ENCODE peak calls at places on chromosomes 12 and 14, in four cellular contexts. Q is GM04503, B is ELR, L is Daoy. E is an unnamed sample.

GRCh38 chr12:2803635-2804380 is 8.7 kb upstream of the ITFG2 start:
- DNase-seq in Q (no peak), B (no peak), L (no peak), E (no peak)

GRCh38 chr12:105920161-105920684 is 218.5 kb downstream of the NUAK1 start:
- DNase-seq in Q (no peak), B (no peak), L (no peak), E (no peak)

GRCh38 chr12:32161040-32161439 is 54.4 kb downstream of the BICD1 start:
- DNase-seq in Q (no peak), B (no peak), L (no peak), E (no peak)

GRCh38 chr12:94795520-94795919 is 145.2 kb upstream of the TMCC3 start:
- DNase-seq in Q (peak), B (peak), L (peak), E (peak)

GRCh38 chr14:21075719-21076437 is 5.8 kb downstream of the ARHGEF40 start:
- DNase-seq in Q (no peak), B (no peak), L (no peak), E (no peak)

GRCh38 chr12:124709722-124710656 is 142.6 kb upstream of the NCOR2 start:
- DNase-seq in Q (peak), B (peak), L (no peak), E (no peak)

GRCh38 chr12:13093850-13094225 is 9.6 kb downstream of the GSG1 start:
- DNase-seq in Q (no peak), B (no peak), L (no peak), E (no peak)

GRCh38 chr14:104171029-104171697 is 32.8 kb downstream of the KIF26A start:
- DNase-seq in Q (no peak), B (no peak), L (no peak), E (peak)

GRCh38 chr14:36315159-36315853 is 5.1 kb downstream of the MBIP start:
- DNase-seq in Q (no peak), B (no peak), L (peak), E (peak)

GRCh38 chr14:90499908-90500664 is 103.3 kb downstream of the CALM1 start:
- DNase-seq in Q (no peak), B (no peak), L (no peak), E (no peak)

GRCh38 chr14:82999802-83000201 is 1466.1 kb upstream of the SEL1L start:
- DNase-seq in Q (no peak), B (peak), L (no peak), E (no peak)

E was measured in kidney tubule cell.